ENCODE peak calls at places on chromosome 3, in six cellular contexts. S, V, O, K, I and Y are unnamed samples.

GRCh38 chr3:25469609-25470008 is 41.5 kb downstream of the RARB start:
- DNase-seq in K (no peak), I (no peak), V (no peak), S (no peak), O (no peak), Y (no peak)

GRCh38 chr3:49238274-49239127 is 38.5 kb downstream of the C3orf62 start:
- DNase-seq in V (no peak), I (peak; percentile 88), S (peak; percentile 39), K (peak; percentile 25), O (no peak), Y (no peak)

GRCh38 chr3:127735767-127736693 is 63.3 kb downstream of the ABTB1 start:
- DNase-seq in O (peak; percentile 35), K (no peak), S (no peak), I (no peak), V (no peak), Y (peak; percentile 64)

GRCh38 chr3:62057339-62058047 is 315.9 kb downstream of the FEZF2 start:
- DNase-seq in S (no peak), V (no peak), O (no peak), I (peak; percentile 80), K (no peak), Y (peak; percentile 42)

GRCh38 chr3:52848617-52849016 is 13.8 kb upstream of the MUSTN1 start:
- DNase-seq in K (no peak), O (no peak), I (no peak), V (no peak), S (no peak), Y (no peak)

GRCh38 chr3:111999924-112000835 is 1.5 kb downstream of the TAGLN3 start:
- DNase-seq in S (no peak), K (no peak), I (no peak), O (no peak), V (no peak), Y (no peak)

GRCh38 chr3:98657429-98657828 is 64.0 kb upstream of the CPOX start:
- DNase-seq in K (peak; percentile 70), O (no peak), S (no peak), I (no peak), V (no peak), Y (peak; percentile 56)

GRCh38 chr3:131555456-131555855 is 52.7 kb upstream of the MRPL3 start:
- DNase-seq in V (no peak), O (no peak), S (no peak), I (no peak), K (no peak), Y (no peak)

GRCh38 chr3:140344601-140345000 is 333.3 kb upstream of the TRIM42 start:
- DNase-seq in I (no peak), S (no peak), K (no peak), O (no peak), V (no peak), Y (no peak)

GRCh38 chr3:127152676-127153505 is 40.0 kb upstream of the PRR23E start:
- DNase-seq in V (peak; percentile 62), I (no peak), S (no peak), O (peak; percentile 47), K (peak; percentile 10), Y (no peak)

GRCh38 chr3:122255757-122256439 is 69.2 kb upstream of the CSTA start:
- DNase-seq in I (peak; percentile 7), V (no peak), S (no peak), O (no peak), K (no peak), Y (no peak)

DNA sequence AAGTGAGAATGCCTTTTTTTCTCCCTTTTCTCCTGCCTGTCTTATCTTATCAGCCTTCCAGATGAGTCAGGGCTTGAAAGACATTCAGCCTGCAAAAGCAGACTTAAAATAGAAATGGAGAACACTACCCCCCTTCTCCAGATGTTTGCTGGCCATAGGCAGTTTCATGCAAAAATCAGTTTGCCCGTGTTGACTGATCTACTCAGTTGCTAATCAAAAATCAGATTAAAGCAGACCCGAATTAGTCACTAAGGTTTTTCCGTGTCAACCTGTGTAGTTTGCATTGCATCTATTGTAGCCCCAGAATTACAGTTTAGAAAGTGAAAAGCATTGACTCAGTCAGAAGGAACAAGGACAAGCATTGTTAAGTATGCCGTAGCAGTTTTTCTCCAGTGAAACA is 56.2 kb downstream of the IL5RA start:
- DNase-seq in O (no peak), I (no peak), K (no peak), V (no peak), S (no peak), Y (no peak)
- H3K4me3 ChIP-seq in O (no peak overlapping the region), I (no peak overlapping the region), K (no peak overlapping the region), V (no peak overlapping the region), S (no peak overlapping the region), Y (no peak overlapping the region)

GRCh38 chr3:14841836-14842235 is 23.1 kb downstream of the FGD5 start:
- DNase-seq in K (no peak), I (no peak), O (no peak), S (no peak), V (no peak), Y (no peak)
- TF ChIP-seq POLR2A in K (no peak), I (no peak), O (no peak), S (no peak), V (no peak), Y (no peak)

DNA sequence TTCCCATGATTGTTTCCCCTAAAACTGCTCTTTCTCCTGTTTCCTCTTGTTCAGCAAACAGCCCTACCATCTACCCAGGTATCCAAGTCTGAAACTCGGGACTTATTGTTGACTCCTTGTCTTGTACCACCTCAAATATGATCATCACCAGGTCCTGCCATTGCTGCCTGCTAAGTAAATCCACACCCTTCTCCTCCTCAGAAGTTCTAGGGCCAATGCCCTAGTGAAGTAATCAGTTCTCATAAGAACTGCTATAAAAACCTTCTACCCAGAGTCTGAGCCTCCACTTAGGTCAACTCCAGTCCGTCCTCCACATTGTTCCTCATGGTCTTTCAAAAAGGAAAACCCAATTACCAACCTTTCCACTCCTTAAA is 77.0 kb upstream of the IL12A start:
- DNase-seq in I (no peak), V (no peak), O (no peak), S (no peak), K (no peak), Y (no peak)
- H3K4me3 ChIP-seq in I (peak overlapping the region; percentile 32), V (no peak overlapping the region), O (peak overlapping the region; percentile 40), S (peak overlapping the region; percentile 38), K (peak overlapping the region; percentile 22), Y (no peak overlapping the region)

GRCh38 chr3:194687638-194688206 is 2.0 kb downstream of the FAM43A start:
- DNase-seq in K (peak; percentile 79), O (no peak), I (no peak), V (peak; percentile 83), S (peak; percentile 77), Y (peak; percentile 65)
- TF ChIP-seq POLR2A in K (no peak), O (no peak), I (no peak), V (no peak), S (peak; percentile 26), Y (no peak)

DNA sequence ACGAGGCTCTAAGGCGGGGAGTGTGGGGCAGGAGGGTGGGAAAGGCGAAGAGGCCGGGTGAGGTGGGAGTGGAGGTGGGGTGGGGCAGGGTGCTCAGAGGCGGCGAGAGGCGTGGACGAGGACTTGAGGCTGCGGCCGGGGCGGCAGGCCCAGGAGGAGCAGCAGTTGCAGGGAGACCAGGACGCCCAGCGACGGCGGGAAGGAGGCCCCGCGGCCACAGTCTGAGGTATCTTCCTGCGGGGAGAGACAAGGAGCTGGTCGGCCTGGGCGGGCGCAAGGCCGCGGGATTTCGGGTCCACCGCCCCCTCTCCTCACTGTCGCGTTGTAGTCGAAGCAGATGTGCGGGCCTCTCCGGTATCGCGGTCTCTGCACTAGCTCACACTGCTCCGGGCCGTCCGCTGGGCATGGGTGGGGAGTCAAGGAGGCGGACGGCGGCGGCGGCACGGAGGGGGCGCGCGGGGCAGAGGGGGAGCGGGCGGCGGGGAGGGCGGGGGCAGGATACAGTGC is 5.3 kb upstream of the TMEM115 start:
- DNase-seq in K (peak; percentile 38), O (no peak), I (no peak), V (no peak), S (peak; percentile 34), Y (peak; percentile 26)
- H3K4me3 ChIP-seq in K (peak overlapping the region; percentile 71), O (peak overlapping the region; percentile 65), I (no peak overlapping the region), V (peak overlapping the region; percentile 72), S (peak overlapping the region; percentile 57), Y (no peak overlapping the region)

GRCh38 chr3:152438706-152439105 is 170.0 kb downstream of the MBNL1 start:
- DNase-seq in O (no peak), S (no peak), V (no peak), I (no peak), K (no peak), Y (no peak)
- TF ChIP-seq POLR2A in O (no peak), S (no peak), V (no peak), I (no peak), K (no peak), Y (no peak)